ENCODE peak calls at places on chromosomes 2 and 18, in six cellular contexts. One of them, this sample, is unnamed. For H3K4me1, the result is how much of the 10 kb centered on the place peaks cover.

GRCh38 chr2:27954261-27954673 is 63.7 kb downstream of the BABAM2 start:
- DNase-seq in tibial artery: no peak
- DNase-seq in psoas muscle: no peak
- DNase-seq in IMR-90: peak
- DNase-seq in sigmoid colon: no peak
- DNase-seq in transverse colon: peak
- DNase-seq in this sample: no peak

GRCh38 chr18:76621782-76622495 is 126.9 kb upstream of the ZNF516 start:
- DNase-seq in tibial artery: peak
- DNase-seq in transverse colon: no peak
- DNase-seq in sigmoid colon: no peak
- DNase-seq in IMR-90: peak
- DNase-seq in psoas muscle: no peak
- DNase-seq in this sample: no peak

GRCh38 chr2:46521215-46521683 is 41.9 kb downstream of the TMEM247 start:
- DNase-seq in tibial artery: peak
- DNase-seq in psoas muscle: peak
- DNase-seq in sigmoid colon: peak
- DNase-seq in transverse colon: peak
- DNase-seq in IMR-90: peak
- DNase-seq in this sample: peak

GRCh38 chr2:127853667-127854066 is 4.3 kb downstream of the POLR2D start:
- DNase-seq in tibial artery: no peak
- DNase-seq in IMR-90: peak
- DNase-seq in sigmoid colon: no peak
- DNase-seq in transverse colon: no peak
- DNase-seq in psoas muscle: no peak
- DNase-seq in this sample: no peak

GRCh38 chr18:274313-274712 is 6.5 kb upstream of the THOC1 start:
- DNase-seq in transverse colon: no peak
- DNase-seq in IMR-90: no peak
- DNase-seq in tibial artery: no peak
- DNase-seq in sigmoid colon: no peak
- DNase-seq in psoas muscle: no peak
- DNase-seq in this sample: no peak

GRCh38 chr18:59305295-59305694 is 13.2 kb downstream of the CPLX4 start:
- DNase-seq in psoas muscle: no peak
- DNase-seq in transverse colon: no peak
- DNase-seq in IMR-90: no peak
- DNase-seq in tibial artery: no peak
- DNase-seq in sigmoid colon: no peak
- DNase-seq in this sample: no peak

GRCh38 chr18:39571511-39571910 is 2005.9 kb upstream of the CELF4 start:
- DNase-seq in transverse colon: no peak
- DNase-seq in psoas muscle: no peak
- DNase-seq in tibial artery: no peak
- DNase-seq in sigmoid colon: no peak
- DNase-seq in IMR-90: peak
- DNase-seq in this sample: no peak

GRCh38 chr18:25177631-25178030 is 174.3 kb downstream of the ZNF521 start:
- DNase-seq in psoas muscle: no peak
- DNase-seq in IMR-90: no peak
- DNase-seq in sigmoid colon: no peak
- DNase-seq in tibial artery: no peak
- DNase-seq in transverse colon: no peak
- DNase-seq in this sample: no peak

GRCh38 chr2:96715658-96716057 is 24.2 kb downstream of the LMAN2L start:
- DNase-seq in sigmoid colon: no peak
- DNase-seq in IMR-90: peak
- DNase-seq in tibial artery: no peak
- DNase-seq in transverse colon: no peak
- DNase-seq in psoas muscle: no peak
- DNase-seq in this sample: no peak

GRCh38 chr18:67342159-67342558 is 174.4 kb downstream of the DSEL start:
- DNase-seq in IMR-90: no peak
- DNase-seq in transverse colon: no peak
- DNase-seq in tibial artery: no peak
- DNase-seq in sigmoid colon: no peak
- DNase-seq in psoas muscle: no peak
- DNase-seq in this sample: no peak

GRCh38 chr2:95206086-95206485 is 1.2 kb upstream of the ZNF892 start:
- DNase-seq in IMR-90: no peak
- DNase-seq in transverse colon: no peak
- DNase-seq in tibial artery: no peak
- DNase-seq in sigmoid colon: no peak
- DNase-seq in psoas muscle: no peak
- DNase-seq in this sample: no peak

GRCh38 chr2:137117385-137117784 is 352.0 kb downstream of the THSD7B start:
- DNase-seq in psoas muscle: no peak
- DNase-seq in IMR-90: no peak
- DNase-seq in transverse colon: no peak
- DNase-seq in sigmoid colon: no peak
- DNase-seq in tibial artery: no peak
- DNase-seq in this sample: no peak

GRCh38 chr18:49898421-49898820 is 85.1 kb upstream of the ACAA2 start:
- DNase-seq in psoas muscle: peak
- DNase-seq in IMR-90: peak
- DNase-seq in transverse colon: peak
- DNase-seq in sigmoid colon: no peak
- DNase-seq in tibial artery: peak
- DNase-seq in this sample: peak

GRCh38 chr2:111624401-111625156 is 259.4 kb downstream of the ANAPC1 start:
- DNase-seq in IMR-90: peak
- DNase-seq in sigmoid colon: no peak
- DNase-seq in transverse colon: no peak
- DNase-seq in psoas muscle: no peak
- DNase-seq in tibial artery: no peak
- DNase-seq in this sample: no peak

GRCh38 chr2:154813636-154814035 is 115.1 kb downstream of the KCNJ3 start:
- DNase-seq in transverse colon: no peak
- DNase-seq in tibial artery: no peak
- DNase-seq in sigmoid colon: no peak
- DNase-seq in IMR-90: no peak
- DNase-seq in psoas muscle: no peak
- DNase-seq in this sample: no peak

GRCh38 chr18:54611819-54612218 is 20.8 kb downstream of the DYNAP start:
- DNase-seq in IMR-90: no peak
- DNase-seq in transverse colon: no peak
- DNase-seq in psoas muscle: no peak
- DNase-seq in sigmoid colon: no peak
- DNase-seq in tibial artery: no peak
- DNase-seq in this sample: no peak

GRCh38 chr2:187379869-187380268 is 68.2 kb downstream of the CALCRL start:
- DNase-seq in sigmoid colon: no peak
- DNase-seq in transverse colon: no peak
- DNase-seq in psoas muscle: no peak
- DNase-seq in tibial artery: no peak
- DNase-seq in IMR-90: no peak
- DNase-seq in this sample: no peak

GRCh38 chr2:32938934-32939333 is 7.8 kb upstream of the LTBP1 start:
- DNase-seq in sigmoid colon: no peak
- DNase-seq in tibial artery: no peak
- DNase-seq in IMR-90: no peak
- DNase-seq in psoas muscle: no peak
- DNase-seq in transverse colon: no peak
- DNase-seq in this sample: no peak

GRCh38 chr2:196036442-196036841 is 32.2 kb downstream of the DNAH7 start:
- DNase-seq in IMR-90: no peak
- DNase-seq in tibial artery: no peak
- DNase-seq in transverse colon: no peak
- DNase-seq in sigmoid colon: no peak
- DNase-seq in psoas muscle: no peak
- DNase-seq in this sample: no peak

GRCh38 chr2:137943948-137944347 is 20.3 kb upstream of the HNMT start:
- DNase-seq in psoas muscle: no peak
- DNase-seq in tibial artery: no peak
- DNase-seq in IMR-90: no peak
- DNase-seq in transverse colon: no peak
- DNase-seq in sigmoid colon: no peak
- DNase-seq in this sample: no peak

GRCh38 chr2:223954401-223954800 is 2.9 kb upstream of the MRPL44 start:
- DNase-seq in psoas muscle: no peak
- DNase-seq in sigmoid colon: no peak
- DNase-seq in transverse colon: no peak
- DNase-seq in tibial artery: no peak
- DNase-seq in IMR-90: peak
- DNase-seq in this sample: no peak

GRCh38 chr18:31203794-31204148 is 41.1 kb upstream of the DSC1 start:
- DNase-seq in psoas muscle: no peak
- DNase-seq in transverse colon: no peak
- DNase-seq in tibial artery: no peak
- DNase-seq in sigmoid colon: no peak
- DNase-seq in IMR-90: no peak
- DNase-seq in this sample: no peak

GRCh38 chr18:31204169-31204568 is 41.5 kb upstream of the DSC1 start:
- DNase-seq in tibial artery: no peak
- DNase-seq in psoas muscle: no peak
- DNase-seq in transverse colon: no peak
- DNase-seq in IMR-90: no peak
- DNase-seq in sigmoid colon: no peak
- DNase-seq in this sample: no peak

GRCh38 chr18:31204833-31205232 is 42.2 kb upstream of the DSC1 start:
- DNase-seq in IMR-90: no peak
- DNase-seq in psoas muscle: no peak
- DNase-seq in tibial artery: no peak
- DNase-seq in sigmoid colon: no peak
- DNase-seq in transverse colon: peak
- DNase-seq in this sample: no peak

GRCh38 chr18:31205273-31205672 is 42.6 kb upstream of the DSC1 start:
- DNase-seq in sigmoid colon: no peak
- DNase-seq in tibial artery: no peak
- DNase-seq in transverse colon: no peak
- DNase-seq in IMR-90: no peak
- DNase-seq in psoas muscle: no peak
- DNase-seq in this sample: no peak

DNA sequence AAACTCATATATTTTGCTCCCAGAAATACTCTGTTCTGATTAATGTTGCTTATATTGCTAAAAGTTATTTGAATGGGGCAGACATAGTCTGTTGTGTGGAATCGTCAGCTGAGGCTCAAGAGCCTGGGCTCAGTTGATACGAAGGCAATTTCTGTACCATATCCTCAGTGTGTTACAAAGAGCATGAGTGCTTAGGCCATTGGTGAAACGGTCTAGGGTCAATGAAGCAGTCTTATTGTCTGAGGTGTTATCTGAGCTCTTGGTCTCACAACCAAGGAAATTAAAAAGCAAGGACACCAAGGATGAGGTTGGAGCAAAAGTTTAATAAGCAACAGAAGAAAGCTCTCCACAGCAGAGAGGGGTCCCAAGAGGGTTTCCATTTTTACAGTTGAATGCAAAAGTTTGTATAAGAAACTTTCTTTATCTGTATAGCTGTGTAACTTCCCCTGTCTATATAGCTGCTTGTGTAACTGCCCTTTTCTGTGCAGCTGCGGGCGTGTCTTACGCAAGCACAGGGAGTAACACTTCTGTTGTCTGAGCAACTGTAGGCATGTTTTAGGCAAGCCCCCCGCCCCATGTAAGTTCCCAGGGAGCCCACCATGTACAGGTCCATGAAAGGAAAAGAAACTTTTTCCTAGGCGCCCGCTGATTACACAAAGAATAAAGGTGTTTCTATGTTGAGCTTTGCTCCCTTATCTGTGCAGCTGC is 40.6 kb upstream of the DSC1 start:
- DNase-seq in sigmoid colon: no peak
- DNase-seq in transverse colon: peak
- DNase-seq in tibial artery: peak
- DNase-seq in IMR-90: no peak
- DNase-seq in psoas muscle: no peak
- DNase-seq in this sample: peak
- H3K4me1 ChIP-seq in sigmoid colon: under half
- H3K4me1 ChIP-seq in transverse colon: under half
- H3K4me1 ChIP-seq in tibial artery: under half
- H3K4me1 ChIP-seq in IMR-90: under half
- H3K4me1 ChIP-seq in psoas muscle: under half
- H3K4me1 ChIP-seq in this sample: under half

GRCh38 chr18:8424481-8424880 is 184.8 kb upstream of the RAB12 start:
- DNase-seq in transverse colon: no peak
- DNase-seq in psoas muscle: no peak
- DNase-seq in IMR-90: no peak
- DNase-seq in sigmoid colon: no peak
- DNase-seq in tibial artery: no peak
- DNase-seq in this sample: no peak
- H3K27ac ChIP-seq in transverse colon: no peak
- H3K27ac ChIP-seq in psoas muscle: no peak
- H3K27ac ChIP-seq in IMR-90: no peak
- H3K27ac ChIP-seq in sigmoid colon: no peak
- H3K27ac ChIP-seq in tibial artery: no peak
- H3K27ac ChIP-seq in this sample: no peak

GRCh38 chr2:157269060-157269459 is 11.6 kb downstream of the GALNT5 start:
- DNase-seq in sigmoid colon: no peak
- DNase-seq in IMR-90: no peak
- DNase-seq in transverse colon: no peak
- DNase-seq in psoas muscle: no peak
- DNase-seq in tibial artery: no peak
- DNase-seq in this sample: no peak
- H3K4me1 ChIP-seq in sigmoid colon: under half
- H3K4me1 ChIP-seq in IMR-90: under half
- H3K4me1 ChIP-seq in transverse colon: under half
- H3K4me1 ChIP-seq in psoas muscle: under half
- H3K4me1 ChIP-seq in tibial artery: under half
- H3K4me1 ChIP-seq in this sample: under half

GRCh38 chr18:63763831-63764600 is 11.2 kb upstream of the SERPINB7 start:
- DNase-seq in psoas muscle: no peak
- DNase-seq in transverse colon: no peak
- DNase-seq in IMR-90: peak
- DNase-seq in tibial artery: no peak
- DNase-seq in sigmoid colon: no peak
- DNase-seq in this sample: no peak
- H3K27ac ChIP-seq in psoas muscle: no peak
- H3K27ac ChIP-seq in transverse colon: no peak
- H3K27ac ChIP-seq in IMR-90: no peak
- H3K27ac ChIP-seq in tibial artery: no peak
- H3K27ac ChIP-seq in sigmoid colon: no peak
- H3K27ac ChIP-seq in this sample: no peak

DNA sequence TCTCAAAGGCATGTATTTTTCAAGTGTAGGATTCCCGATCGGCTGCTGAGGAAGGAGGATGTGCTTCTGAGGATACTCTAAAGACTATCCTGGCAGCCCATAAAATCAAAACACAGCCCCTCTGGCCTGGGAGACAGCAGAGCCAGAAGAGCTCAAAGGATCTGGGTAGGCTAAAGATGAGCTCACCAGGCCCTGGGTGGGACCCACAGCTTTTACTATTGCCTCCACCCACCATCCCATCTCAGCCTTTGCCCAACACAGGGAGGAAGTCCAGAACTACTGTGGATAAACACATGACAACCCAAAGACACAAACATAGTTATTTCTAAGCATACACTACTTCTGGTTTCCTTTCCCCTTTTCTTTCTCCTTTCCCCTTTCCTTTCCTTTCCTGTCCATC is 79.1 kb upstream of the ZFP36L2 start:
- DNase-seq in sigmoid colon: peak
- DNase-seq in IMR-90: no peak
- DNase-seq in psoas muscle: peak
- DNase-seq in transverse colon: peak
- DNase-seq in tibial artery: peak
- DNase-seq in this sample: peak
- H3K4me1 ChIP-seq in sigmoid colon: under half
- H3K4me1 ChIP-seq in IMR-90: under half
- H3K4me1 ChIP-seq in psoas muscle: under half
- H3K4me1 ChIP-seq in transverse colon: under half
- H3K4me1 ChIP-seq in tibial artery: half or more
- H3K4me1 ChIP-seq in this sample: under half